ENCODE peak calls at places on chromosome 7, in nine cellular contexts. F is NCI-H460, J is H1, O is type B pancreatic cell, Q is nucleus accumbens, Y is LHCN-M2, N is left cardiac atrium, G is skeletal muscle cell, T is AG04449. E is an unnamed sample.

GRCh38 chr7:120272261-120272895 is 597 bp upstream of the KCND2 start:
- DNase-seq in F (peak), J (no peak), O (no peak), Q (peak), Y (peak), N (no peak), G (peak), T (peak), E (no peak)

GRCh38 chr7:92131764-92132330 is 2.4 kb downstream of the CYP51A1 start:
- DNase-seq in F (no peak), J (no peak), O (no peak), Q (no peak), Y (no peak), N (no peak), G (no peak), T (no peak), E (no peak)

GRCh38 chr7:152735443-152736004 is 24.0 kb upstream of the ACTR3B start:
- DNase-seq in F (no peak), J (no peak), O (no peak), Q (no peak), Y (no peak), N (no peak), G (no peak), T (no peak), E (no peak)

GRCh38 chr7:73577627-73578341 is 595 bp downstream of the TBL2 start:
- DNase-seq in F (no peak), J (no peak), O (no peak), Q (no peak), Y (no peak), N (peak), G (no peak), T (no peak), E (peak)

GRCh38 chr7:158617737-158618128 is 30.1 kb upstream of the PTPRN2 start:
- DNase-seq in F (no peak), J (peak), O (no peak), Q (no peak), Y (no peak), N (no peak), G (no peak), T (peak), E (no peak)

GRCh38 chr7:83011954-83012353 is 150.7 kb downstream of the PCLO start:
- DNase-seq in F (no peak), J (no peak), O (no peak), Q (no peak), Y (no peak), N (no peak), G (no peak), T (no peak), E (no peak)

GRCh38 chr7:44057849-44058758 is 7.3 kb downstream of the PGAM2 start:
- DNase-seq in F (no peak), J (no peak), O (no peak), Q (no peak), Y (no peak), N (peak), G (no peak), T (no peak), E (no peak)

GRCh38 chr7:132899833-132900232 is 182.1 kb downstream of the CHCHD3 start:
- DNase-seq in F (no peak), J (no peak), O (no peak), Q (no peak), Y (no peak), N (no peak), G (no peak), T (no peak), E (no peak)

GRCh38 chr7:99563650-99564049 is 5.2 kb downstream of the ZNF655 start:
- DNase-seq in F (no peak), J (no peak), O (no peak), Q (peak), Y (peak), N (no peak), G (peak), T (peak), E (no peak)

GRCh38 chr7:150415161-150416160 is 35.0 kb upstream of the GIMAP8 start:
- DNase-seq in F (no peak), J (no peak), O (no peak), Q (no peak), Y (no peak), N (no peak), G (no peak), T (no peak), E (peak)

GRCh38 chr7:142603870-142604448 is 145.3 kb upstream of the PRSS1 start:
- DNase-seq in F (peak), J (no peak), O (no peak), Q (peak), Y (peak), N (peak), G (peak), T (no peak), E (no peak)

GRCh38 chr7:152402384-152403250 is 33.2 kb downstream of the KMT2C start:
- DNase-seq in F (no peak), J (no peak), O (no peak), Q (no peak), Y (peak), N (no peak), G (no peak), T (no peak), E (no peak)

GRCh38 chr7:73606801-73607691 is 17.3 kb downstream of the MLXIPL start:
- DNase-seq in F (peak), J (no peak), O (peak), Q (peak), Y (peak), N (peak), G (no peak), T (no peak), E (peak)

E was measured in pancreas.